ENCODE peak calls at places on chromosomes 3 and 15, in six cellular contexts. One of them, this sample, is unnamed.

GRCh38 chr3:53708001-53708621 is 138.1 kb downstream of the CHDH start:
- DNase-seq in aorta: no peak
- DNase-seq in hepatocyte: no peak
- DNase-seq in LHCN-M2: no peak
- DNase-seq in occipital lobe: no peak
- DNase-seq in endothelial cell: no peak
- DNase-seq in this sample: no peak

GRCh38 chr15:70400766-70401541 is 303.2 kb upstream of the TLE3 start:
- DNase-seq in endothelial cell: no peak
- DNase-seq in LHCN-M2: peak
- DNase-seq in aorta: no peak
- DNase-seq in hepatocyte: no peak
- DNase-seq in occipital lobe: no peak
- DNase-seq in this sample: no peak

GRCh38 chr15:53158995-53159394 is 368.9 kb upstream of the ONECUT1 start:
- DNase-seq in endothelial cell: no peak
- DNase-seq in hepatocyte: no peak
- DNase-seq in aorta: no peak
- DNase-seq in occipital lobe: no peak
- DNase-seq in LHCN-M2: no peak
- DNase-seq in this sample: no peak

GRCh38 chr3:31504230-31504629 is 28.5 kb upstream of the STT3B start:
- DNase-seq in occipital lobe: no peak
- DNase-seq in LHCN-M2: no peak
- DNase-seq in hepatocyte: no peak
- DNase-seq in endothelial cell: no peak
- DNase-seq in aorta: no peak
- DNase-seq in this sample: no peak

GRCh38 chr15:85493258-85493657 is 112.9 kb downstream of the AKAP13 start:
- DNase-seq in endothelial cell: no peak
- DNase-seq in LHCN-M2: no peak
- DNase-seq in occipital lobe: no peak
- DNase-seq in aorta: no peak
- DNase-seq in hepatocyte: peak
- DNase-seq in this sample: no peak

GRCh38 chr15:68098465-68098864 is 44.4 kb downstream of the PIAS1 start:
- DNase-seq in LHCN-M2: no peak
- DNase-seq in aorta: no peak
- DNase-seq in hepatocyte: no peak
- DNase-seq in endothelial cell: no peak
- DNase-seq in occipital lobe: no peak
- DNase-seq in this sample: no peak

GRCh38 chr3:127112796-127113570 is 79.9 kb upstream of the PRR23E start:
- DNase-seq in aorta: no peak
- DNase-seq in endothelial cell: no peak
- DNase-seq in hepatocyte: no peak
- DNase-seq in LHCN-M2: peak
- DNase-seq in occipital lobe: no peak
- DNase-seq in this sample: no peak

GRCh38 chr3:35739181-35739809 is 100.0 kb downstream of the ARPP21 start:
- DNase-seq in occipital lobe: no peak
- DNase-seq in hepatocyte: no peak
- DNase-seq in LHCN-M2: peak
- DNase-seq in aorta: no peak
- DNase-seq in endothelial cell: no peak
- DNase-seq in this sample: no peak

GRCh38 chr3:172156309-172156998 is 117.1 kb downstream of the FNDC3B start:
- DNase-seq in endothelial cell: no peak
- DNase-seq in aorta: peak
- DNase-seq in LHCN-M2: no peak
- DNase-seq in hepatocyte: no peak
- DNase-seq in occipital lobe: no peak
- DNase-seq in this sample: no peak

GRCh38 chr3:18011387-18011786 is 269.0 kb upstream of the TBC1D5 start:
- DNase-seq in LHCN-M2: no peak
- DNase-seq in endothelial cell: no peak
- DNase-seq in occipital lobe: no peak
- DNase-seq in hepatocyte: no peak
- DNase-seq in aorta: no peak
- DNase-seq in this sample: no peak

GRCh38 chr3:123295171-123295900 is 93.6 kb downstream of the SEC22A start:
- DNase-seq in LHCN-M2: no peak
- DNase-seq in hepatocyte: no peak
- DNase-seq in endothelial cell: no peak
- DNase-seq in occipital lobe: no peak
- DNase-seq in aorta: no peak
- DNase-seq in this sample: no peak

GRCh38 chr3:136197159-136197715 is 1.1 kb upstream of the MSL2 start:
- DNase-seq in occipital lobe: no peak
- DNase-seq in endothelial cell: no peak
- DNase-seq in hepatocyte: no peak
- DNase-seq in LHCN-M2: no peak
- DNase-seq in aorta: no peak
- DNase-seq in this sample: no peak